ENCODE peak calls at places on chromosomes 13 and 19, in four cellular contexts. One of them, this sample, is unnamed.

GRCh38 chr19:1989513-1990229 is 25.8 kb downstream of the BTBD2 start:
- DNase-seq in ovary: peak
- DNase-seq in tibial nerve: no peak
- DNase-seq in stomach: no peak
- DNase-seq in this sample: no peak

GRCh38 chr19:4391701-4392543 is 8.4 kb downstream of the SH3GL1 start:
- DNase-seq in ovary: peak
- DNase-seq in tibial nerve: no peak
- DNase-seq in stomach: no peak
- DNase-seq in this sample: no peak

GRCh38 chr19:41265376-41266153 is 1.4 kb downstream of the HNRNPUL1 start:
- DNase-seq in ovary: no peak
- DNase-seq in tibial nerve: no peak
- DNase-seq in stomach: peak
- DNase-seq in this sample: peak

GRCh38 chr13:29170451-29171082 is 350.4 kb downstream of the MTUS2 start:
- DNase-seq in ovary: no peak
- DNase-seq in tibial nerve: no peak
- DNase-seq in stomach: no peak
- DNase-seq in this sample: no peak

GRCh38 chr13:112712451-112712881 is 22.6 kb downstream of the ATP11A start:
- DNase-seq in ovary: no peak
- DNase-seq in tibial nerve: no peak
- DNase-seq in stomach: no peak
- DNase-seq in this sample: no peak

GRCh38 chr13:28584873-28585317 is 74.0 kb upstream of the POMP start:
- DNase-seq in ovary: no peak
- DNase-seq in tibial nerve: no peak
- DNase-seq in stomach: no peak
- DNase-seq in this sample: no peak

GRCh38 chr19:17108453-17108784 is 32.8 kb downstream of the MYO9B start:
- DNase-seq in ovary: no peak
- DNase-seq in tibial nerve: no peak
- DNase-seq in stomach: no peak
- DNase-seq in this sample: no peak

GRCh38 chr19:39474139-39474620 is 6.5 kb upstream of the TIMM50 start:
- DNase-seq in ovary: peak
- DNase-seq in tibial nerve: peak
- DNase-seq in stomach: peak
- DNase-seq in this sample: peak

GRCh38 chr13:94345374-94346195 is 133.9 kb downstream of the DCT start:
- DNase-seq in ovary: no peak
- DNase-seq in tibial nerve: no peak
- DNase-seq in stomach: no peak
- DNase-seq in this sample: no peak

GRCh38 chr19:3857449-3858003 is 11.3 kb downstream of the ZFR2 start:
- DNase-seq in ovary: no peak
- DNase-seq in tibial nerve: no peak
- DNase-seq in stomach: no peak
- DNase-seq in this sample: no peak

DNA sequence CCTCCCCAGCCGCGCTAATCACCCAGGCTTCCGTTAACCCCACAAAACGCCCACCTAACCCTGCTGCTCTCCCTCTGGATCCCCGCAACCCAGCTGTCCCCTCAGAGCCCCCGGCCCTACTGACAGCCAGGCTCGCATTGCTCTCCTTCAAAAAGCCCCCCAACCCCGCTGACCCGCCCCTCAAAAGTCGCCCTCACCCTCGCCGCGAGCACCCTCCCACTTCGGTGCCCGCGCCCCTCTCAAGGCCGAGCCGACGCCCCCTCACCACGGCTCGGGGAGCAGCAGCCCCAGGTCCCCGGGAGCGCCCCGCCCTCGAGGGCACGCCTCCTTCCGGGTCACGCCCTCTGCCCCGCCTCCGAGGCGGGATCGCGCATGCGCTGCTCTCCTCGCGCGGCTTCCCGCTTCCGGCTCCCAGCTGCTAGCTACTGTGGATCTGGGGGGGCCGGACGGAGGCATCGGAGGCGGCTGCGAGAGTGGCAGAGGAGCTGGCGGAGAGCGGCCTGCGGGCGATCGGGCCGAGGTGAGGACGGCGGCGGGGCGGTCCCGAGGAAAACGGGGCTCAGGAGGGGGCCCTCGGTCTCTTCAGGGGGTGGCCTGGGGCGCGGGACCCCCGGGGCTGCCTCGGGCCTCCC is 46.1 kb downstream of the ARHGEF18 start:
- DNase-seq in ovary: peak
- DNase-seq in tibial nerve: peak
- DNase-seq in stomach: peak
- DNase-seq in this sample: peak
- TF ChIP-seq EP300 in ovary: no peak
- TF ChIP-seq EP300 in tibial nerve: peak
- TF ChIP-seq EP300 in stomach: no peak
- TF ChIP-seq EP300 in this sample: no peak

GRCh38 chr19:48051345-48052033 is 7.6 kb upstream of the CABP5 start:
- DNase-seq in ovary: no peak
- DNase-seq in tibial nerve: no peak
- DNase-seq in stomach: no peak
- DNase-seq in this sample: no peak
- TF ChIP-seq EP300 in ovary: no peak
- TF ChIP-seq EP300 in tibial nerve: no peak
- TF ChIP-seq EP300 in stomach: no peak
- TF ChIP-seq EP300 in this sample: no peak

GRCh38 chr19:16074488-16075365 is 1.6 kb upstream of the TPM4 start:
- DNase-seq in ovary: no peak
- DNase-seq in tibial nerve: no peak
- DNase-seq in stomach: no peak
- DNase-seq in this sample: peak

GRCh38 chr19:16076958-16077611 is 790 bp downstream of the TPM4 start:
- DNase-seq in ovary: peak
- DNase-seq in tibial nerve: peak
- DNase-seq in stomach: peak
- DNase-seq in this sample: peak

GRCh38 chr19:16075430-16076153 is 703 bp upstream of the TPM4 start:
- DNase-seq in ovary: no peak
- DNase-seq in tibial nerve: no peak
- DNase-seq in stomach: no peak
- DNase-seq in this sample: peak

GRCh38 chr19:16078311-16078758 is 2.0 kb downstream of the TPM4 start:
- DNase-seq in ovary: no peak
- DNase-seq in tibial nerve: peak
- DNase-seq in stomach: no peak
- DNase-seq in this sample: peak

GRCh38 chr19:16076154-16076957 is at the start of gene TPM4:
- DNase-seq in ovary: peak
- DNase-seq in tibial nerve: peak
- DNase-seq in stomach: peak
- DNase-seq in this sample: peak
- TF ChIP-seq EP300 in ovary: peak
- TF ChIP-seq EP300 in tibial nerve: peak
- TF ChIP-seq EP300 in stomach: peak
- TF ChIP-seq EP300 in this sample: peak

GRCh38 chr13:46183018-46183940 is 1.3 kb upstream of the LCP1 start:
- DNase-seq in ovary: no peak
- DNase-seq in tibial nerve: no peak
- DNase-seq in stomach: no peak
- DNase-seq in this sample: no peak

GRCh38 chr13:46180393-46180792 is 1.6 kb downstream of the LCP1 start:
- DNase-seq in ovary: no peak
- DNase-seq in tibial nerve: no peak
- DNase-seq in stomach: no peak
- DNase-seq in this sample: no peak

GRCh38 chr13:46179576-46180368 is 2.2 kb downstream of the LCP1 start:
- DNase-seq in ovary: no peak
- DNase-seq in tibial nerve: peak
- DNase-seq in stomach: peak
- DNase-seq in this sample: peak

GRCh38 chr13:46182491-46182877 is 507 bp upstream of the LCP1 start:
- DNase-seq in ovary: no peak
- DNase-seq in tibial nerve: no peak
- DNase-seq in stomach: no peak
- DNase-seq in this sample: no peak

DNA sequence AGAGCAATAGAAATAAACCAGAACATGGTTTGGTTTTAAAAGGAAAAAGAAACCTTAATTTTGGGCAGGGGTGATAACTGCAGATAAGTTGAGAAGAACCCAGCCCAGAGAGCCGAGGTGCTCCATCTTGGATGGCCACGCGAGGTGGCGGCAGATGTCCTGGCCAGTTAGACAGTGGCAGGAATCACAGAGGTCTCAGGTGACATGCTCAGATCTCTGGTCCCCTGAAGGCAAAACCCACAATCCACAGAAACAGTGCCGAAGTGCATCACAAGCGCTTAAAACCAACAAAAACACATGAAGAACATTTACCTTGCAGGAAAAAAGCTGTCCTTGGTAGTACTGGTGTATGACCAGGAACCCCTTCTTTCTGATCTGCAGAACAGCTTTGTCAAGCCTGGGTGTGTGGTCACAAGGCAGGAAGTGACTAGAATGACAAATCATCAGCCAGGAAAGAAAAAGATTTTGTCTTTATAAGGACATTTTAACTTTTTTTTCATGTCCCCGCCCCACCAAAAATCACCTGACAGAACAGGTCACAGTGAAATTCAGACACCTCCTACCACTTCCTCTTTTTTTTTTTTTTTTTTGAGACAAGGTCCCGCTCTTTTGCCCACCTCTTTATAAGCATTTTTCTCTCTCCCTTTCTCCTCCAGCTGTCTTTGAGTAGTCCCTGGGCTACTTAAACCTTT is at the start of gene LCP1:
- DNase-seq in ovary: no peak
- DNase-seq in tibial nerve: peak
- DNase-seq in stomach: peak
- DNase-seq in this sample: peak
- TF ChIP-seq EP300 in ovary: no peak
- TF ChIP-seq EP300 in tibial nerve: peak
- TF ChIP-seq EP300 in stomach: no peak
- TF ChIP-seq EP300 in this sample: no peak

DNA sequence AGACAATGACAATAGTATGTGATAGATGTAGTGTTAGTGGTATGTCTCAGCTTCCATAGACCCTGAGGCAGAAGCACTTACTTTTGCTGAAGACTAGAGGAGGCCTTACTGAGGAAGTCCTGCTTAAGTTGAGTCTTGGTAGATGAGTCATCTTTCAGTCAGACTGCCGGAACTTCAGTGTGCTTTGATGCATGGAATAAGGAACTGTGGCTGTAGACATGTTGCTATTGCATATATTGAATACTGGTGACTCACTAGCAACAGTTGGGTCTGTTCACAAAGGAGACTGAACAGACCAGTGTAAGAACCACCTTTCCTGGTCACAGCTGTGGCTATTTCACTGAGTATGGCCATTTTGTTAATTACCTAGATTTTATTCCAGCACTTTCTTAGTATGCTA is 1000.6 kb downstream of the OLFM4 start:
- DNase-seq in ovary: no peak
- DNase-seq in tibial nerve: no peak
- DNase-seq in stomach: no peak
- DNase-seq in this sample: no peak
- TF ChIP-seq EP300 in ovary: no peak
- TF ChIP-seq EP300 in tibial nerve: no peak
- TF ChIP-seq EP300 in stomach: no peak
- TF ChIP-seq EP300 in this sample: no peak

GRCh38 chr19:46984077-46985010 is 35.3 kb upstream of the NPAS1 start:
- DNase-seq in ovary: no peak
- DNase-seq in tibial nerve: peak
- DNase-seq in stomach: no peak
- DNase-seq in this sample: no peak
- TF ChIP-seq EP300 in ovary: no peak
- TF ChIP-seq EP300 in tibial nerve: peak
- TF ChIP-seq EP300 in stomach: peak
- TF ChIP-seq EP300 in this sample: peak

DNA sequence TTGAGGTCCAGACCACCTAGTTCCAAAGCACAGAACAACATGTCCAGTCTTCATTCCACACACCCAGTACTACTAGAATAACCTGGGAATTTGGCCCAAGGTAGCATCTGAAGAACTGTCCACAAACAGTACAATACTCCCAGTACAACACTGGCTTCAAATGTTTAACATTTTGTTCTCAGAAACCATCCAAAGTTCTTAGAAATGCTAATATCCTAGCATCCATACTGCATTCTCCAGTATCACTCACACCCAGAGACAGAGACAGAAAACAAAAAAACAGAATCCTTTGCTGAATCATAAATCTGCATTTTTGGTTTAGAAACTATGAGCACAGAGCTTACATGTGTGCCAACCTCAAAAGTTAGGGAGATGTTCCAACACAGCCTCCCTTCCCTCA is 490.8 kb downstream of the FOXO1 start:
- DNase-seq in ovary: no peak
- DNase-seq in tibial nerve: no peak
- DNase-seq in stomach: no peak
- DNase-seq in this sample: no peak
- TF ChIP-seq EP300 in ovary: no peak
- TF ChIP-seq EP300 in tibial nerve: peak
- TF ChIP-seq EP300 in stomach: no peak
- TF ChIP-seq EP300 in this sample: no peak

GRCh38 chr13:51803422-51804294 is at the start of gene DHRS12:
- DNase-seq in ovary: peak
- DNase-seq in tibial nerve: peak
- DNase-seq in stomach: peak
- DNase-seq in this sample: peak
- TF ChIP-seq EP300 in ovary: peak
- TF ChIP-seq EP300 in tibial nerve: peak
- TF ChIP-seq EP300 in stomach: no peak
- TF ChIP-seq EP300 in this sample: peak